ENCODE peak calls at places on chromosomes 11 and 22, in seven cellular contexts. T is HCT116, N is esophagus squamous epithelium, D is hepatocyte, U is fibroblast of lung, V is breast epithelium, W is body of pancreas. C is an unnamed sample. For H3K4me1, the result is how much of the 10 kb centered on the place peaks cover.

GRCh38 chr22:44807915-44808690 is 55.7 kb downstream of the ARHGAP8 start:
- DNase-seq in U (peak), T (no peak), V (no peak), D (no peak), N (no peak), W (no peak), C (no peak)

GRCh38 chr11:131678658-131679340 is 308.4 kb downstream of the NTM start:
- DNase-seq in W (no peak), N (no peak), T (no peak), U (no peak), D (no peak), V (no peak), C (no peak)

GRCh38 chr22:34696557-34696956 is 369.4 kb upstream of the ISX start:
- DNase-seq in U (no peak), D (peak), N (no peak), T (no peak), W (no peak), V (no peak), C (no peak)

GRCh38 chr11:26229270-26229669 is 102.7 kb upstream of the ANO3 start:
- DNase-seq in T (no peak), U (peak), N (no peak), W (no peak), V (no peak), D (no peak), C (no peak)

GRCh38 chr11:83051760-83052671 is 19.7 kb downstream of the RAB30 start:
- DNase-seq in V (no peak), U (peak), T (no peak), D (peak), N (no peak), W (peak), C (no peak)

GRCh38 chr22:32693102-32693501 is 108.4 kb upstream of the TIMP3 start:
- DNase-seq in N (no peak), T (no peak), V (no peak), D (no peak), U (peak), W (no peak), C (no peak)

GRCh38 chr11:117073539-117073938 is 24.7 kb downstream of the SIK3 start:
- DNase-seq in N (no peak), V (no peak), U (no peak), D (no peak), W (no peak), T (no peak), C (no peak)

GRCh38 chr22:22923930-22924329 is 36.3 kb downstream of the IGLL5 start:
- DNase-seq in W (no peak), D (peak), U (no peak), T (no peak), V (no peak), N (no peak), C (no peak)

GRCh38 chr11:118167906-118168305 is 8.5 kb downstream of the SCN2B start:
- DNase-seq in N (no peak), W (no peak), U (no peak), D (no peak), V (no peak), T (no peak), C (no peak)

GRCh38 chr11:130894322-130895025 is 21.8 kb downstream of the SNX19 start:
- DNase-seq in D (peak), W (peak), N (no peak), T (peak), U (peak), V (peak), C (peak)

GRCh38 chr11:9859491-9860305 is 195.8 kb downstream of the SWAP70 start:
- DNase-seq in N (no peak), W (no peak), D (no peak), V (no peak), U (peak), T (no peak), C (no peak)

GRCh38 chr11:69392104-69392653 is 89.3 kb upstream of the LINC01488 start:
- DNase-seq in D (no peak), T (no peak), N (no peak), W (no peak), U (no peak), V (no peak), C (no peak)

GRCh38 chr11:134380785-134381184 is 31.3 kb downstream of the B3GAT1 start:
- DNase-seq in U (no peak), T (no peak), N (no peak), D (no peak), W (no peak), V (no peak), C (no peak)

GRCh38 chr11:134866215-134866614 is 454.2 kb upstream of the B3GAT1 start:
- DNase-seq in D (no peak), U (no peak), N (no peak), T (no peak), V (no peak), W (no peak), C (no peak)

GRCh38 chr11:66974724-66975402 is at the start of gene C11orf86:
- DNase-seq in W (no peak), D (peak), T (no peak), U (no peak), V (no peak), N (no peak), C (no peak)

GRCh38 chr22:17243524-17243923 is 24.3 kb upstream of the ADA2 start:
- DNase-seq in N (no peak), W (no peak), U (no peak), T (no peak), D (peak), V (no peak), C (no peak)

GRCh38 chr11:121630041-121630440 is 177.3 kb upstream of the SORL1-AS1 start:
- DNase-seq in U (peak), N (no peak), W (no peak), T (no peak), V (no peak), D (no peak), C (no peak)

GRCh38 chr22:50016988-50017700 is 4.6 kb upstream of the IL17REL start:
- DNase-seq in V (no peak), T (no peak), U (peak), D (peak), W (no peak), N (no peak), C (peak)

GRCh38 chr11:17923213-17923612 is 89.6 kb downstream of the SERGEF start:
- DNase-seq in T (no peak), D (peak), U (peak), V (no peak), W (no peak), N (no peak), C (no peak)

GRCh38 chr22:42272431-42273004 is 2.1 kb upstream of the TCF20 start:
- DNase-seq in D (no peak), T (no peak), V (no peak), W (no peak), U (no peak), N (no peak), C (no peak)

GRCh38 chr11:62504158-62504973 is 42.2 kb downstream of the AHNAK start:
- DNase-seq in D (peak), T (no peak), W (no peak), U (no peak), N (no peak), V (peak), C (no peak)

GRCh38 chr11:27055065-27055682 is 14.6 kb downstream of the BBOX1 start:
- DNase-seq in U (peak), T (no peak), V (no peak), N (no peak), D (peak), W (no peak), C (no peak)

GRCh38 chr22:37638351-37639069 is 959 bp upstream of the SH3BP1 start:
- DNase-seq in W (no peak), V (no peak), D (peak), T (no peak), U (no peak), N (no peak), C (no peak)

GRCh38 chr22:37636949-37637273 is 2.6 kb upstream of the SH3BP1 start:
- DNase-seq in W (no peak), U (no peak), T (no peak), N (no peak), D (no peak), V (no peak), C (no peak)

GRCh38 chr22:37635157-37635556 is 4.3 kb upstream of the SH3BP1 start:
- DNase-seq in W (no peak), U (no peak), V (no peak), T (no peak), D (no peak), N (no peak), C (no peak)

GRCh38 chr22:37634505-37635002 is 4.9 kb upstream of the SH3BP1 start:
- DNase-seq in V (no peak), N (no peak), U (no peak), W (no peak), T (no peak), D (no peak), C (no peak)

GRCh38 chr22:37636186-37636948 is 3.1 kb upstream of the SH3BP1 start:
- DNase-seq in V (no peak), N (no peak), W (no peak), T (no peak), U (peak), D (no peak), C (no peak)
- H3K27ac ChIP-seq in V (peak), N (peak), W (no peak), T (no peak), U (no peak), D (peak), C (no peak)

GRCh38 chr11:36127550-36127949 is 161.7 kb downstream of the COMMD9 start:
- DNase-seq in D (no peak), U (no peak), T (no peak), V (no peak), W (no peak), N (no peak), C (no peak)
- H3K4me3 ChIP-seq in D (no peak), U (no peak), T (no peak), V (no peak), W (no peak), N (no peak), C (no peak)

DNA sequence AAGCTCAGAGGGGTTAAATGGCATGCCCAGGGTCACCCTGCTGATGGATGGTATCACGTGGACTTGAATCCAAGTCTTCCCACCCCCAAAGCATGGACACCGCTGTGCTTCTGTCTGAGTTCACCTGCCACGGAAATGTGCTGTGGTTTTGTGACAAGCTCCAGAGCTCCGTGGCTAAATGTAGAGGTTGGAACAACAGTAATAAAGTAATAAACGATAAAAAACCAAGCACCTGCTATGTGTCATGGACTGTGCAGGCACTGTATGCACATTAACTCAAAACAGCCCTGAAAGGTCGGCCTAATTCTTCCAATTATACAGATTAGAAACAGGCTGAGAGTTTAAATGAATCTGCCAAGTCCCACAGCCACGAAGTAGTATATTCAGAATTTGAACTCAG is 182.1 kb upstream of the NAV2 start:
- DNase-seq in W (no peak), T (no peak), V (no peak), U (no peak), D (no peak), N (no peak), C (no peak)
- H3K4me1 ChIP-seq in W (under half), T (under half), V (under half), U (under half), D (under half), N (under half), C (under half)

GRCh38 chr22:37933711-37934376 is 19.6 kb downstream of the C22orf23 start:
- DNase-seq in N (peak), D (peak), U (peak), V (peak), W (peak), T (peak), C (peak)
- H3K27ac ChIP-seq in N (peak), D (no peak), U (peak), V (peak), W (peak), T (peak), C (no peak)

DNA sequence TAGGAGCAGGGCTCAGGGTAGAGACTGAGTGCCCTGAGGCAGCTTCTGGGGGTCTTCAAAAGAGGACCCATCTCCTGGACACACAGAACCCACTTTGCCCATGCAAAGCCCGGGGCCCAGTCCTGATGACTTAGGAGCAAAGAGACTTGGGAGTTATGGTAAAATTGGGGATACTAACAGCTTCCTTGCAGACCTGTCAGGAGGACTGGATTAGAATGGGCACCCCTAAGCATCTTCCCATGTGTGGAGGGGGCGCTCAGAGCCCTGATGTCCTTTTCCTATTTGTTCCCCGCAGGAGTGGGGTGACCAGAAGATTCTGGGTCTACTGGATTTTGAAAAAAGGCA is 100.0 kb downstream of the WNT7B start:
- DNase-seq in W (no peak), N (no peak), U (no peak), V (no peak), D (no peak), T (no peak), C (no peak)
- H3K4me3 ChIP-seq in W (no peak), N (no peak), U (no peak), V (no peak), D (no peak), T (no peak), C (no peak)